ENCODE peak calls at places on chromosomes 6 and 20, in eight cellular contexts. H is DND-41; U is breast epithelium; I is neuronal stem cell; N is tibial artery; V is adrenal gland; D is HCT116; F is CD8-positive, alpha-beta T cell. L is an unnamed sample. For H3K4me1, the result is how much of the 10 kb centered on the place peaks cover.

GRCh38 chr6:41474213-41474933 is 71.8 kb upstream of the FOXP4 start:
- DNase-seq in H (no peak), U (no peak), I (no peak), N (no peak), V (no peak), D (no peak), F (no peak), L (no peak)

GRCh38 chr6:56988145-56988544 is 33.2 kb downstream of the BEND6 start:
- DNase-seq in H (no peak), U (no peak), I (no peak), N (no peak), V (no peak), D (no peak), F (no peak), L (no peak)

GRCh38 chr20:57211949-57212889 is 54.2 kb downstream of the BMP7 start:
- DNase-seq in H (no peak), U (peak), I (peak), N (peak), V (peak), D (peak), F (no peak), L (no peak)

GRCh38 chr6:2480267-2480966 is 235.0 kb upstream of the GMDS start:
- DNase-seq in H (no peak), U (no peak), I (no peak), N (no peak), V (peak), D (no peak), F (no peak), L (no peak)

GRCh38 chr6:82681119-82681714 is 317.6 kb downstream of the TPBG start:
- DNase-seq in H (no peak), U (no peak), I (no peak), N (no peak), V (no peak), D (no peak), F (no peak), L (no peak)

GRCh38 chr6:166005846-166006592 is 161.6 kb downstream of the TBXT start:
- DNase-seq in H (peak), U (no peak), I (no peak), N (no peak), V (peak), D (no peak), F (no peak), L (no peak)

GRCh38 chr6:79672631-79673065 is 41.5 kb downstream of the SH3BGRL2 start:
- DNase-seq in H (no peak), U (no peak), I (no peak), N (no peak), V (no peak), D (peak), F (no peak), L (no peak)

GRCh38 chr6:16781348-16782169 is 20.3 kb upstream of the ATXN1 start:
- DNase-seq in H (no peak), U (no peak), I (no peak), N (no peak), V (no peak), D (no peak), F (no peak), L (no peak)

GRCh38 chr20:39263076-39263475 is 300.9 kb downstream of the DHX35 start:
- DNase-seq in H (no peak), U (no peak), I (no peak), N (no peak), V (no peak), D (no peak), F (no peak), L (no peak)

GRCh38 chr6:72832271-72832670 is 210.4 kb downstream of the KCNQ5 start:
- DNase-seq in H (no peak), U (no peak), I (no peak), N (no peak), V (no peak), D (no peak), F (no peak), L (no peak)

GRCh38 chr6:97040355-97040860 is 115.9 kb downstream of the KLHL32 start:
- DNase-seq in H (no peak), U (no peak), I (no peak), N (no peak), V (no peak), D (no peak), F (no peak), L (no peak)

GRCh38 chr6:133774356-133774755 is 114.6 kb upstream of the TCF21 start:
- DNase-seq in H (no peak), U (no peak), I (no peak), N (no peak), V (no peak), D (no peak), F (no peak), L (no peak)

GRCh38 chr6:133055527-133055966 is 185.6 kb upstream of the EYA4 start:
- DNase-seq in H (no peak), U (no peak), I (no peak), N (no peak), V (no peak), D (no peak), F (no peak), L (no peak)

GRCh38 chr6:169852504-169853195 is 101.2 kb downstream of the ERMARD start:
- DNase-seq in H (no peak), U (no peak), I (no peak), N (peak), V (no peak), D (no peak), F (no peak), L (no peak)

GRCh38 chr20:51802170-51802745 is at the start of gene SALL4:
- DNase-seq in H (no peak), U (no peak), I (peak), N (no peak), V (no peak), D (no peak), F (no peak), L (no peak)

GRCh38 chr6:11094411-11094851 is 797 bp downstream of the SMIM13 start:
- DNase-seq in H (peak), U (peak), I (peak), N (peak), V (peak), D (no peak), F (peak), L (no peak)

GRCh38 chr6:82015043-82015442 is 232.5 kb downstream of the IBTK start:
- DNase-seq in H (no peak), U (no peak), I (no peak), N (no peak), V (no peak), D (no peak), F (no peak), L (no peak)

GRCh38 chr20:7843613-7844012 is 96.6 kb downstream of the HAO1 start:
- DNase-seq in H (no peak), U (no peak), I (no peak), N (peak), V (peak), D (no peak), F (no peak), L (no peak)

GRCh38 chr20:9359561-9360308 is 154.7 kb upstream of the LAMP5 start:
- DNase-seq in H (peak), U (no peak), I (peak), N (peak), V (peak), D (peak), F (no peak), L (no peak)

GRCh38 chr6:147156799-147157382 is 47.3 kb upstream of the STXBP5 start:
- DNase-seq in H (no peak), U (no peak), I (no peak), N (no peak), V (no peak), D (no peak), F (no peak), L (no peak)

GRCh38 chr6:158536891-158537798 is 22.7 kb upstream of the TMEM181 start:
- DNase-seq in H (no peak), U (no peak), I (peak), N (no peak), V (peak), D (peak), F (no peak), L (peak)

GRCh38 chr6:111971866-111972532 is 81.9 kb upstream of the CCN6 start:
- DNase-seq in H (no peak), U (no peak), I (no peak), N (no peak), V (no peak), D (no peak), F (no peak), L (no peak)

GRCh38 chr6:7088076-7088742 is 19.6 kb upstream of the RREB1 start:
- DNase-seq in H (peak), U (no peak), I (no peak), N (no peak), V (no peak), D (no peak), F (no peak), L (no peak)

GRCh38 chr6:113719056-113719455 is 138.1 kb upstream of the MARCKS start:
- DNase-seq in H (no peak), U (no peak), I (no peak), N (no peak), V (no peak), D (peak), F (no peak), L (no peak)

GRCh38 chr6:113774122-113774835 is 82.9 kb upstream of the MARCKS start:
- DNase-seq in H (no peak), U (no peak), I (no peak), N (no peak), V (no peak), D (peak), F (no peak), L (peak)

GRCh38 chr6:134938896-134939295 is 11.0 kb downstream of the ALDH8A1 start:
- DNase-seq in H (peak), U (no peak), I (no peak), N (no peak), V (no peak), D (no peak), F (peak), L (no peak)

GRCh38 chr20:48364688-48365421 is 462.9 kb downstream of the PREX1 start:
- DNase-seq in H (no peak), U (no peak), I (no peak), N (no peak), V (no peak), D (no peak), F (no peak), L (no peak)

GRCh38 chr6:1335367-1336037 is 23.6 kb downstream of the FOXQ1 start:
- DNase-seq in H (no peak), U (peak), I (no peak), N (no peak), V (no peak), D (peak), F (no peak), L (no peak)

GRCh38 chr6:68071740-68072139 is 563.3 kb upstream of the ADGRB3 start:
- DNase-seq in H (no peak), U (no peak), I (no peak), N (no peak), V (no peak), D (no peak), F (no peak), L (no peak)

GRCh38 chr6:106560966-106561740 is 68.1 kb downstream of the RTN4IP1 start:
- DNase-seq in H (no peak), U (no peak), I (no peak), N (no peak), V (no peak), D (no peak), F (no peak), L (no peak)

GRCh38 chr6:170174771-170175643 is 115.9 kb downstream of the DLL1 start:
- DNase-seq in H (no peak), U (no peak), I (no peak), N (peak), V (no peak), D (no peak), F (no peak), L (no peak)

GRCh38 chr20:62549499-62550086 is 73.8 kb upstream of the GATA5 start:
- DNase-seq in H (no peak), U (no peak), I (no peak), N (no peak), V (no peak), D (no peak), F (no peak), L (no peak)
- H3K4me3 ChIP-seq in H (no peak), U (no peak), I (no peak), N (peak), V (no peak), D (no peak), F (no peak), L (no peak)

GRCh38 chr20:24948939-24949679 is at the start of gene CST7:
- DNase-seq in H (peak), U (no peak), I (no peak), N (no peak), V (no peak), D (no peak), F (peak), L (peak)
- H3K4me1 ChIP-seq in H (under half), U (under half), I (under half), N (under half), V (under half), D (under half), F (under half), L (under half)

GRCh38 chr20:58909585-58909984 is 57.1 kb downstream of the GNAS start:
- DNase-seq in H (no peak), U (no peak), I (no peak), N (no peak), V (no peak), D (no peak), F (no peak), L (no peak)

GRCh38 chr20:58910473-58910872 is 58.0 kb downstream of the GNAS start:
- DNase-seq in H (no peak), U (no peak), I (no peak), N (no peak), V (no peak), D (no peak), F (no peak), L (no peak)

GRCh38 chr20:58913079-58913478 is 60.6 kb downstream of the GNAS start:
- DNase-seq in H (no peak), U (no peak), I (no peak), N (no peak), V (no peak), D (no peak), F (no peak), L (no peak)

GRCh38 chr20:58911309-58911708 is 58.8 kb downstream of the GNAS start:
- DNase-seq in H (no peak), U (no peak), I (no peak), N (no peak), V (no peak), D (no peak), F (no peak), L (no peak)

DNA sequence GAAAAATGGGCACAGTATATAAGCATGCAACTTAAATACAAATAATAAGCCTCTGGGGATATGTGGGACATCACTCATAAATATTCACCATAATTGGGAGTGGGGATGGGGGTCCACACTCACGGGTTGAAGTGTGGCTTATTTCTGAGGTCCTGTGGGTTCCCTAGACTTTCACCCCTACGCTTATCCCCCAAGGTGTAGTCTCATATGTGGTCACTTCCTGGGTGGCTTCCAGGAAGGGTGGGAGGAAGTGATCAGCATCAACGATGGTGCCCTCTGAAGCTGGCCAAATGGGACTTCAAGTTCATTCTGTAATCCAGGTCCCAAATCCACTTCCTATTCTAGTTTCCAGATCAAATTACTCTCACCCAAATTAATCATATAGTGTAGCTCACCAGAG is 59.5 kb downstream of the GNAS start:
- DNase-seq in H (no peak), U (no peak), I (no peak), N (no peak), V (no peak), D (no peak), F (no peak), L (no peak)
- H3K27ac ChIP-seq in H (no peak), U (no peak), I (no peak), N (no peak), V (no peak), D (no peak), F (no peak), L (no peak)

DNA sequence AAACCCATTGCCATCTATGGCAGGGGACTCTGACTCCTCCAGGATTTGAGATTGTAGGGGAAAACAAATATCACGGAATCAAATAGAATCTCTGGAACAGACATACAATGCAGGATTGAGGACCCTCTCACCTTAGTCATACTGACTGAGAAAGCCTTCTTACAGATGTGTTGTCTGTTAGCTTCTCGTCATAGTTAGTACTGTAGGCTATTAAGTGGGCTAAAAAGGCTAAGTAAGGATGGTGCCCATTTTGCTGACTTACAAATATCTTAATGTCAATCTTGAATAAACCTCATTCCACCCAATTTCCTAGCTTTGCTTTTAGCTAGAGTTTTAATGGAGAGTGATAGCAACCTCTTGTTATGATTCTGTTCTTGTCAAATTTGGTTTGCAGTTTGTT is 352.4 kb downstream of the QKI start:
- DNase-seq in H (no peak), U (no peak), I (no peak), N (no peak), V (no peak), D (no peak), F (no peak), L (no peak)
- H3K4me3 ChIP-seq in H (no peak), U (no peak), I (no peak), N (no peak), V (no peak), D (no peak), F (no peak), L (no peak)

DNA sequence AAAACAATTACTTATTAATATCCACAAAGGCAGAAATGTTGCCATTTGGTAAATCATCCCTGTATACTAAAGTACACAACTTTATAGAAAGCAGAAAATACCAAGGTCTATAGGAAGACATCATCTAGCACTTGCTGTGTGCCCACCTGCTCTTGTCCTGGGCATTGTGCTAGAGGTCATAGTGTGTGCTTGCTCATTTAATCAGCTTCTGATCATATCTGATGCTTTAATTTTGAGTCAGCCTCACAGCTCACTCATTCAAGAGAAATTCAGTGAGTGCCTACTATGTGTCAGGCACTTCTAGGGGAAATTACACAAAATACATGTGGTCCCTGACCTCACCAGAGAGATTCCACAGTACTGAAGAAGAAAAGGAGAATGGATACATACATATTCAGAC is 167.8 kb upstream of the MCHR2 start:
- DNase-seq in H (no peak), U (no peak), I (no peak), N (no peak), V (no peak), D (no peak), F (no peak), L (no peak)
- H3K4me1 ChIP-seq in H (under half), U (under half), I (under half), N (under half), V (under half), D (under half), F (under half), L (under half)

DNA sequence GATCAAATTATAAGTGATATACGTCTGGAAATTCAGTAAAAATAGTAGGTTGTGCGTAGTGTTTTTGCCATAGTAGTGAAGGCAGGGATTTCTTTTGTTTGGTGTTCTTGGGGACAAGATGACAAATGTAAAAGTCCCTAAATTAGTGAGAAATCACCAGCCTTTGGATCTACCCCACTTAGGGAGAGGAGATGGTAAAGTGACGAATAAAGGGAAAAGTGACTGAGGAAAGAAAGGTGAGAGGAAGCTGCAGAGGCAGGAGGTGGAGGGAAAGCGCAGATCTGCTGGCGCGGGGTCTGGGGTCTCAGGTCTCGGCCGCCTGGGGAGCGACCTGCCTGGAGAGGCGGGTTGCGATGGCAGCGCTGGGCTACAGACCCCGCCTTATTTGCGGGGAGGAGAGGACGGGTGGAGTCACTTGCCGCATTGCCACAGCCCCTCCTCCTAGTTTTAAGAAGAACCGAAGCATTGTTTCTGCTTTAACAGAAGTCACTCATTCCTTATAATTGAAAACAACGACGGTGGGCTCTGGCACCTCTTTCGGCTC is 3.4 kb upstream of the LIN28B start:
- DNase-seq in H (no peak), U (no peak), I (peak), N (no peak), V (no peak), D (no peak), F (no peak), L (no peak)
- H3K27ac ChIP-seq in H (peak), U (no peak), I (peak), N (no peak), V (no peak), D (no peak), F (no peak), L (no peak)

DNA sequence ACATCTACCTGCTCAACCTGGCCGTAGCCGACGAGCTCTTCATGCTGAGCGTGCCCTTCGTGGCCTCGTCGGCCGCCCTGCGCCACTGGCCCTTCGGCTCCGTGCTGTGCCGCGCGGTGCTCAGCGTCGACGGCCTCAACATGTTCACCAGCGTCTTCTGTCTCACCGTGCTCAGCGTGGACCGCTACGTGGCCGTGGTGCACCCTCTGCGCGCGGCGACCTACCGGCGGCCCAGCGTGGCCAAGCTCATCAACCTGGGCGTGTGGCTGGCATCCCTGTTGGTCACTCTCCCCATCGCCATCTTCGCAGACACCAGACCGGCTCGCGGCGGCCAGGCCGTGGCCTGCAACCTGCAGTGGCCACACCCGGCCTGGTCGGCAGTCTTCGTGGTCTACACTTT is 619 bp downstream of the SSTR4 start:
- DNase-seq in H (no peak), U (no peak), I (no peak), N (no peak), V (no peak), D (no peak), F (no peak), L (no peak)
- H3K4me3 ChIP-seq in H (no peak), U (no peak), I (no peak), N (no peak), V (no peak), D (no peak), F (no peak), L (no peak)